ENCODE peak calls at places on chromosomes 1 and 21, in six cellular contexts. One of them, this sample, is unnamed.

GRCh38 chr21:33401617-33401967 is 1.6 kb upstream of the IFNGR2 start:
- DNase-seq in heart left ventricle: no peak
- DNase-seq in ovary: no peak
- DNase-seq in left ventricle myocardium inferior: no peak
- DNase-seq in progenitor cell of endocrine pancreas: no peak
- DNase-seq in nephron progenitor cell: no peak
- DNase-seq in this sample: no peak

GRCh38 chr1:171814692-171815091 is 26.6 kb upstream of the DNM3 start:
- DNase-seq in heart left ventricle: no peak
- DNase-seq in progenitor cell of endocrine pancreas: no peak
- DNase-seq in ovary: no peak
- DNase-seq in left ventricle myocardium inferior: no peak
- DNase-seq in nephron progenitor cell: no peak
- DNase-seq in this sample: no peak

GRCh38 chr1:27070390-27071048 is 57.9 kb upstream of the TENT5B start:
- DNase-seq in nephron progenitor cell: no peak
- DNase-seq in ovary: no peak
- DNase-seq in left ventricle myocardium inferior: no peak
- DNase-seq in progenitor cell of endocrine pancreas: no peak
- DNase-seq in heart left ventricle: no peak
- DNase-seq in this sample: no peak

GRCh38 chr1:110152133-110152785 is 2.0 kb downstream of the SLC6A17 start:
- DNase-seq in ovary: no peak
- DNase-seq in nephron progenitor cell: no peak
- DNase-seq in progenitor cell of endocrine pancreas: no peak
- DNase-seq in heart left ventricle: no peak
- DNase-seq in left ventricle myocardium inferior: no peak
- DNase-seq in this sample: no peak

GRCh38 chr1:150613061-150613920 is 16.1 kb downstream of the ENSA start:
- DNase-seq in heart left ventricle: no peak
- DNase-seq in left ventricle myocardium inferior: no peak
- DNase-seq in ovary: no peak
- DNase-seq in nephron progenitor cell: no peak
- DNase-seq in progenitor cell of endocrine pancreas: no peak
- DNase-seq in this sample: no peak

GRCh38 chr1:184387069-184387870 is 441 bp downstream of the C1orf21 start:
- DNase-seq in ovary: peak; percentile 62
- DNase-seq in heart left ventricle: peak; percentile 81
- DNase-seq in nephron progenitor cell: peak; percentile 65
- DNase-seq in left ventricle myocardium inferior: peak; percentile 42
- DNase-seq in progenitor cell of endocrine pancreas: peak; percentile 30
- DNase-seq in this sample: peak; percentile 31

GRCh38 chr1:53732912-53733317 is 6.0 kb downstream of the GLIS1 start:
- DNase-seq in heart left ventricle: no peak
- DNase-seq in left ventricle myocardium inferior: no peak
- DNase-seq in nephron progenitor cell: no peak
- DNase-seq in progenitor cell of endocrine pancreas: no peak
- DNase-seq in ovary: no peak
- DNase-seq in this sample: no peak

GRCh38 chr1:232635279-232635678 is 5.3 kb upstream of the SIPA1L2 start:
- DNase-seq in heart left ventricle: no peak
- DNase-seq in nephron progenitor cell: no peak
- DNase-seq in ovary: no peak
- DNase-seq in progenitor cell of endocrine pancreas: no peak
- DNase-seq in left ventricle myocardium inferior: no peak
- DNase-seq in this sample: no peak

GRCh38 chr1:223242382-223242955 is 99.4 kb upstream of the TLR5 start:
- DNase-seq in heart left ventricle: no peak
- DNase-seq in nephron progenitor cell: no peak
- DNase-seq in ovary: no peak
- DNase-seq in left ventricle myocardium inferior: no peak
- DNase-seq in progenitor cell of endocrine pancreas: no peak
- DNase-seq in this sample: no peak

GRCh38 chr1:31531177-31532000 is 44.9 kb upstream of the TINAGL1 start:
- DNase-seq in nephron progenitor cell: no peak
- DNase-seq in heart left ventricle: no peak
- DNase-seq in ovary: no peak
- DNase-seq in progenitor cell of endocrine pancreas: no peak
- DNase-seq in left ventricle myocardium inferior: no peak
- DNase-seq in this sample: no peak

GRCh38 chr1:183191833-183192232 is 5.8 kb downstream of the LAMC2 start:
- DNase-seq in progenitor cell of endocrine pancreas: no peak
- DNase-seq in ovary: no peak
- DNase-seq in left ventricle myocardium inferior: no peak
- DNase-seq in heart left ventricle: no peak
- DNase-seq in nephron progenitor cell: no peak
- DNase-seq in this sample: no peak

GRCh38 chr21:42214081-42214750 is 4.7 kb upstream of the ABCG1 start:
- DNase-seq in heart left ventricle: no peak
- DNase-seq in progenitor cell of endocrine pancreas: no peak
- DNase-seq in left ventricle myocardium inferior: no peak
- DNase-seq in ovary: no peak
- DNase-seq in nephron progenitor cell: no peak
- DNase-seq in this sample: no peak

GRCh38 chr21:46443910-46444309 is 14.8 kb upstream of the DIP2A start:
- DNase-seq in progenitor cell of endocrine pancreas: no peak
- DNase-seq in nephron progenitor cell: no peak
- DNase-seq in ovary: no peak
- DNase-seq in left ventricle myocardium inferior: peak; percentile 36
- DNase-seq in heart left ventricle: no peak
- DNase-seq in this sample: no peak

GRCh38 chr1:27664291-27664690 is 7.7 kb downstream of the IFI6 start:
- DNase-seq in nephron progenitor cell: no peak
- DNase-seq in heart left ventricle: no peak
- DNase-seq in left ventricle myocardium inferior: no peak
- DNase-seq in ovary: no peak
- DNase-seq in progenitor cell of endocrine pancreas: no peak
- DNase-seq in this sample: no peak

GRCh38 chr1:5645135-5645399 is 347.2 kb downstream of the NPHP4 start:
- DNase-seq in ovary: no peak
- DNase-seq in nephron progenitor cell: no peak
- DNase-seq in heart left ventricle: no peak
- DNase-seq in left ventricle myocardium inferior: no peak
- DNase-seq in progenitor cell of endocrine pancreas: no peak
- DNase-seq in this sample: no peak
- TF ChIP-seq CTCF in ovary: no peak
- TF ChIP-seq CTCF in nephron progenitor cell: no peak
- TF ChIP-seq CTCF in heart left ventricle: no peak
- TF ChIP-seq CTCF in left ventricle myocardium inferior: no peak
- TF ChIP-seq CTCF in progenitor cell of endocrine pancreas: no peak
- TF ChIP-seq CTCF in this sample: no peak

GRCh38 chr1:67213948-67214347 is 47.7 kb downstream of the IL23R start:
- DNase-seq in nephron progenitor cell: no peak
- DNase-seq in ovary: no peak
- DNase-seq in progenitor cell of endocrine pancreas: no peak
- DNase-seq in left ventricle myocardium inferior: no peak
- DNase-seq in heart left ventricle: no peak
- DNase-seq in this sample: no peak

GRCh38 chr1:67211589-67212563 is 45.6 kb downstream of the IL23R start:
- DNase-seq in heart left ventricle: no peak
- DNase-seq in progenitor cell of endocrine pancreas: peak; percentile 12
- DNase-seq in ovary: no peak
- DNase-seq in nephron progenitor cell: peak; percentile 25
- DNase-seq in left ventricle myocardium inferior: no peak
- DNase-seq in this sample: peak; percentile 27

GRCh38 chr1:67213164-67213563 is 46.9 kb downstream of the IL23R start:
- DNase-seq in left ventricle myocardium inferior: no peak
- DNase-seq in progenitor cell of endocrine pancreas: no peak
- DNase-seq in nephron progenitor cell: no peak
- DNase-seq in ovary: no peak
- DNase-seq in heart left ventricle: no peak
- DNase-seq in this sample: no peak

GRCh38 chr1:67214420-67215174 is 48.3 kb downstream of the IL23R start:
- DNase-seq in nephron progenitor cell: peak; percentile 9
- DNase-seq in heart left ventricle: no peak
- DNase-seq in progenitor cell of endocrine pancreas: no peak
- DNase-seq in ovary: no peak
- DNase-seq in left ventricle myocardium inferior: no peak
- DNase-seq in this sample: peak; percentile 30
- TF ChIP-seq CTCF in nephron progenitor cell: peak; percentile 57
- TF ChIP-seq CTCF in heart left ventricle: peak; percentile 42
- TF ChIP-seq CTCF in progenitor cell of endocrine pancreas: peak; percentile 78
- TF ChIP-seq CTCF in ovary: no peak
- TF ChIP-seq CTCF in left ventricle myocardium inferior: peak; percentile 56
- TF ChIP-seq CTCF in this sample: peak; percentile 72

GRCh38 chr1:22883406-22883805 is 89.3 kb downstream of the LACTBL1 start:
- DNase-seq in nephron progenitor cell: no peak
- DNase-seq in left ventricle myocardium inferior: no peak
- DNase-seq in progenitor cell of endocrine pancreas: no peak
- DNase-seq in heart left ventricle: no peak
- DNase-seq in ovary: no peak
- DNase-seq in this sample: no peak
- TF ChIP-seq CTCF in nephron progenitor cell: no peak
- TF ChIP-seq CTCF in left ventricle myocardium inferior: no peak
- TF ChIP-seq CTCF in progenitor cell of endocrine pancreas: no peak
- TF ChIP-seq CTCF in heart left ventricle: no peak
- TF ChIP-seq CTCF in ovary: no peak
- TF ChIP-seq CTCF in this sample: no peak

DNA sequence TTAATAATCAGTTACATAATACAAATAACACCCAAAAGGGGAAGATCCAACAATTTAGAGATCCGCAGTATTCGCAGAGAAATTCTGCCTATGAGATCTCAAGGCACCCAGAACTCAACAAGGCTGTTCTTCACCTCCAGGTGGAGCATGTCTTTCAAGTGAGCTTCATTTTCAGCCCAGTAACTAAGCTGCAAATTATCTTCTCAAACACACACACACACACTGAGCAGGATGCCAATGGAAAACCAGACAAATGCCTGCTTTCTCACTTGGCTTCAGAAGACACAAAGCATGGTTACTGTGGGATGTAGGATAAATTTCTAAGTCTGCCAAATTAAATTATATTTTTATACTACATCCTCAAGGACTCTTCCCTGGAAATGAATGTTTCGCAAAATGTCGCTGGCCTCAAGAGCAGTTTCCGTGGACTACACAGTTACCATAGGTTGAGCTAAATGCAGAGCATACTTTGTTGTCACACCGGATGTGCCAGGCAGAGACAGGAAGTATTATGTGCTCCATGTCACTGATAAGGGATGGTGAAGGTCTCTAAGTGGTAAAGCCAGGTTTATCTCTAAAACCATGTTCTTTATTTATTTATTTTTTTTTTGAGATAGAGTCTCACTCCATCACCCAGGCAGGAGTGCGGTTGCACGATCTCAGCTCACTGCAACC is 30.3 kb downstream of the UBR4 start:
- DNase-seq in heart left ventricle: no peak
- DNase-seq in nephron progenitor cell: no peak
- DNase-seq in left ventricle myocardium inferior: no peak
- DNase-seq in ovary: peak; percentile 23
- DNase-seq in progenitor cell of endocrine pancreas: no peak
- DNase-seq in this sample: no peak
- TF ChIP-seq CTCF in heart left ventricle: no peak
- TF ChIP-seq CTCF in nephron progenitor cell: no peak
- TF ChIP-seq CTCF in left ventricle myocardium inferior: peak; percentile 56
- TF ChIP-seq CTCF in ovary: peak; percentile 52
- TF ChIP-seq CTCF in progenitor cell of endocrine pancreas: peak; percentile 32
- TF ChIP-seq CTCF in this sample: peak; percentile 48